ENCODE peak calls at places on chromosomes 1 and 21, in nine cellular contexts. S, Y, R, C, M, I, G, V and K are unnamed samples. For H3K4me1 and H3K27me3, the result is how much of the 10 kb centered on the place peaks cover.

GRCh38 chr1:231139125-231139649 is 22.7 kb upstream of the TRIM67 start:
- DNase-seq in S (no peak), Y (no peak), R (no peak), C (no peak), M (no peak), I (no peak), G (no peak), V (no peak), K (no peak)

GRCh38 chr1:212162635-212163034 is 122.6 kb upstream of the PPP2R5A start:
- DNase-seq in S (no peak), Y (peak), R (no peak), C (no peak), M (no peak), I (no peak), G (no peak), V (no peak), K (peak)

GRCh38 chr21:38811257-38811656 is 5.5 kb downstream of the ETS2 start:
- DNase-seq in S (peak), Y (no peak), R (no peak), C (no peak), M (no peak), I (no peak), G (no peak), V (no peak), K (no peak)

GRCh38 chr1:59682405-59683080 is 132.2 kb upstream of the HOOK1 start:
- DNase-seq in S (no peak), Y (no peak), R (no peak), C (no peak), M (no peak), I (no peak), G (no peak), V (no peak), K (no peak)

GRCh38 chr1:231165371-231165770 is 3.5 kb downstream of the TRIM67 start:
- DNase-seq in S (no peak), Y (no peak), R (no peak), C (no peak), M (no peak), I (no peak), G (no peak), V (no peak), K (no peak)

GRCh38 chr1:201882665-201883132 is 6.0 kb upstream of the SHISA4 start:
- DNase-seq in S (peak), Y (no peak), R (no peak), C (peak), M (no peak), I (no peak), G (no peak), V (no peak), K (no peak)

GRCh38 chr1:149879556-149879955 is 19.8 kb upstream of the BOLA1 start:
- DNase-seq in S (no peak), Y (no peak), R (no peak), C (no peak), M (no peak), I (no peak), G (no peak), V (no peak), K (no peak)

GRCh38 chr1:179142889-179143299 is 61.0 kb downstream of the TOR3A start:
- DNase-seq in S (no peak), Y (no peak), R (no peak), C (peak), M (no peak), I (no peak), G (peak), V (no peak), K (no peak)

GRCh38 chr1:221747840-221748239 is 6.0 kb upstream of the DUSP10 start:
- DNase-seq in S (no peak), Y (no peak), R (no peak), C (no peak), M (no peak), I (no peak), G (no peak), V (no peak), K (no peak)

GRCh38 chr1:181086926-181087325 is 1.6 kb upstream of the IER5 start:
- DNase-seq in S (no peak), Y (no peak), R (no peak), C (no peak), M (no peak), I (peak), G (no peak), V (no peak), K (no peak)

GRCh38 chr1:204760350-204761134 is 75.0 kb upstream of the LRRN2 start:
- DNase-seq in S (no peak), Y (no peak), R (no peak), C (no peak), M (no peak), I (peak), G (no peak), V (no peak), K (no peak)

GRCh38 chr1:12604986-12605385 is 13.0 kb downstream of the DHRS3 start:
- DNase-seq in S (no peak), Y (no peak), R (no peak), C (no peak), M (no peak), I (no peak), G (no peak), V (no peak), K (no peak)
- H3K4me1 ChIP-seq in S (under half), Y (half or more), R (half or more), C (half or more), M (under half), I (under half), G (half or more), V (under half), K (under half)

DNA sequence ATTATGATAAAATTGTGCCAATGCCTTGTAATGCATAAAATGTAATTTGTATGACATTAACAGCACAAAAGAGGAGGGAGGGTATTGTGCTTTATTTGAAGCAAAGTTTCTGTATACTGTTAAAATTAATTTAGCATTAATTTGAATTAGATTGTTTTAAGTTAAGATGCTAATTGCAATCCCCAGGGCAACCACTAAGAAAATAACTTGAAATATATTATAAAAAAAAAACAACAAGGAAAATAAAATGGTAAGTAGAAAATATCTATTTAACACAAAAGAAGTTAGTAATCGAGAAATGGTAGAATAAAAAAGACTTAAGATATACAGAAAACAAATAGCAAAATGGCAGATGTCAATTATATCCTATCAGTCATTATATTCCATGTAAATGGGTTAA is 131.4 kb upstream of the KAZN start:
- DNase-seq in S (no peak), Y (no peak), R (no peak), C (no peak), M (no peak), I (no peak), G (no peak), V (no peak), K (no peak)
- TF ChIP-seq POLR2AphosphoS5 in S (no peak), Y (no peak), R (no peak), C (no peak), M (no peak), I (no peak), G (no peak), V (no peak), K (no peak)

GRCh38 chr1:199687321-199687720 is 340.2 kb upstream of the NR5A2 start:
- DNase-seq in S (peak), Y (no peak), R (no peak), C (no peak), M (no peak), I (no peak), G (no peak), V (no peak), K (no peak)

GRCh38 chr1:199690520-199690919 is 337.0 kb upstream of the NR5A2 start:
- DNase-seq in S (no peak), Y (no peak), R (no peak), C (no peak), M (no peak), I (no peak), G (no peak), V (no peak), K (no peak)

GRCh38 chr1:199685369-199685768 is 342.1 kb upstream of the NR5A2 start:
- DNase-seq in S (no peak), Y (no peak), R (no peak), C (peak), M (no peak), I (no peak), G (peak), V (no peak), K (no peak)

GRCh38 chr1:199688774-199689173 is 338.7 kb upstream of the NR5A2 start:
- DNase-seq in S (no peak), Y (no peak), R (no peak), C (no peak), M (no peak), I (no peak), G (no peak), V (no peak), K (no peak)

GRCh38 chr1:199688133-199688676 is 339.3 kb upstream of the NR5A2 start:
- DNase-seq in S (peak), Y (no peak), R (no peak), C (no peak), M (no peak), I (no peak), G (no peak), V (no peak), K (no peak)
- H3K27me3 ChIP-seq in S (under half), Y (under half), R (under half), C (under half), M (under half), I (under half), G (under half), V (under half), K (under half)

GRCh38 chr1:218376722-218377121 is 31.6 kb downstream of the TGFB2 start:
- DNase-seq in S (no peak), Y (no peak), R (no peak), C (no peak), M (no peak), I (no peak), G (peak), V (no peak), K (no peak)
- H3K4me1 ChIP-seq in S (under half), Y (under half), R (under half), C (half or more), M (under half), I (under half), G (half or more), V (under half), K (under half)